ENCODE peak calls at places on chromosomes 7 and 10, in ten cellular contexts. W is HFF-Myc, S is omental fat pad, G is B cell, Q is fibroblast of the aortic adventitia, A is AG04450, N is osteocyte, V is WTC11, D is A549, K is HepG2. T is an unnamed sample.

GRCh38 chr10:775245-776075 is 86.0 kb upstream of the DIP2C start:
- DNase-seq in A (no peak), D (no peak), K (no peak), N (no peak), Q (no peak), S (no peak), G (no peak), V (peak; percentile 6), W (no peak), T (no peak)

GRCh38 chr10:46028584-46029570 is 1.5 kb downstream of the NCOA4 start:
- DNase-seq in N (no peak), G (no peak), W (peak; percentile 42), V (no peak), D (peak; percentile 66), Q (peak; percentile 80), A (peak; percentile 51), K (peak; percentile 95), S (no peak), T (no peak)

GRCh38 chr7:21999896-22000295 is 54.2 kb upstream of the CDCA7L start:
- DNase-seq in N (no peak), A (no peak), V (no peak), Q (no peak), G (no peak), D (no peak), S (no peak), W (no peak), K (no peak), T (no peak)

GRCh38 chr10:21336476-21337170 is 188.9 kb downstream of the SKIDA1 start:
- DNase-seq in N (peak; percentile 86), G (no peak), Q (peak; percentile 99), S (peak; percentile 59), D (peak; percentile 86), A (peak; percentile 91), V (peak; percentile 25), W (peak; percentile 91), K (peak; percentile 92), T (no peak)

GRCh38 chr7:99455874-99456273 is 10.1 kb downstream of the ATP5MF start:
- DNase-seq in K (no peak), G (no peak), V (no peak), W (no peak), A (no peak), Q (no peak), N (no peak), S (no peak), D (no peak), T (no peak)

GRCh38 chr7:68206946-68207485 is 1210.4 kb downstream of the TYW1 start:
- DNase-seq in Q (no peak), N (no peak), W (no peak), K (no peak), A (no peak), D (no peak), S (no peak), G (no peak), V (no peak), T (no peak)

GRCh38 chr10:44723654-44724053 is 187.5 kb upstream of the TMEM72 start:
- DNase-seq in K (no peak), Q (peak; percentile 87), V (no peak), S (no peak), N (no peak), D (no peak), W (no peak), A (no peak), G (no peak), T (no peak)

GRCh38 chr10:53325073-53325472 is 552.5 kb upstream of the MBL2 start:
- DNase-seq in K (no peak), G (no peak), A (no peak), W (no peak), S (no peak), N (no peak), V (no peak), Q (peak; percentile 7), D (no peak), T (no peak)

GRCh38 chr10:126586878-126587277 is 83.6 kb downstream of the C10orf90 start:
- DNase-seq in A (no peak), D (no peak), W (no peak), Q (no peak), K (no peak), S (no peak), V (no peak), G (no peak), N (no peak), T (no peak)

GRCh38 chr10:69445094-69445493 is 6.2 kb upstream of the TSPAN15 start:
- DNase-seq in K (no peak), S (no peak), Q (no peak), G (no peak), A (no peak), V (no peak), W (no peak), D (no peak), N (no peak), T (no peak)

GRCh38 chr7:90271753-90272152 is 26.8 kb downstream of the CFAP69 start:
- DNase-seq in D (no peak), S (no peak), W (no peak), G (no peak), Q (peak; percentile 91), N (no peak), K (peak; percentile 59), A (peak; percentile 15), V (no peak), T (no peak)

GRCh38 chr10:123862421-123863188 is 29.0 kb downstream of the CPXM2 start:
- DNase-seq in Q (no peak), A (no peak), G (no peak), S (no peak), D (no peak), K (no peak), V (no peak), N (peak; percentile 53), W (no peak), T (no peak)

GRCh38 chr10:3107426-3107961 is 40.1 kb downstream of the PFKP start:
- DNase-seq in S (no peak), G (no peak), N (peak; percentile 88), W (no peak), K (no peak), Q (peak; percentile 99), A (peak; percentile 92), V (no peak), D (peak; percentile 88), T (no peak)

DNA sequence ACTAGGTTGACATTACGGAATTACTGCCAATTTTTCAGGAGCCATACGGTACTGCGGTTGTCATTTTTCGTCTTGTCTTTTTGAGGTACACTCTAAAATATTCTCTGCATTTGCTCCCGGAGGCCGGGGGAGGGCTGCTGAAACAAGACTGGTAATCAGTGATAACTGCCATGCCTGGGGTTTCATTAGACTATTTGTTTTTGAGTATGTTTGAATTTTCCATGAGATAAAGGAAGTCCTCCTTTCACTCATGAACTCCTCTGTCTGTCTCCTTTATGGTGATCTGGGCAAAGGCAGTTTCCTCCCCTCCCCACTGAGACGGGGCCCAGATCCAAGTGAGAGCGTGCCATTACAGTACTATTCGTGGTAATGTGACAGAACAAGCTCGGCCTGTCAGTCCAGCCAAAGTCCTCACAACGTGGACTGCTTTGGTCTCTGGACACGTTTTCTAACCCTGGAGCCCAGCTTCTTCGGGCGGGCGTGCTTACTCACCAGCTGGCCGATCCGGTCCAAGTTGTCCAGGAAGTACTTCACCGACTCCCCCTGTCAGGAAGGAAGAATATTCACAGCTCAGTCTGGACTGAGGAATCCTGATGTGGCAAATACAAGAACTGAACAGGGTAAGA is 45.1 kb downstream of the AMZ1 start:
- DNase-seq in W (no peak), D (no peak), N (peak; percentile 70), A (no peak), G (no peak), K (no peak), S (no peak), Q (peak; percentile 54), V (peak; percentile 9), T (peak; percentile 67)
- TF ChIP-seq CTCF in W (no peak), D (no peak), N (no peak), A (peak; percentile 6), G (no peak), K (no peak), S (no peak), Q (no peak), V (no peak), T (peak; percentile 38)

GRCh38 chr7:78712111-78712510 is 741.4 kb downstream of the MAGI2 start:
- DNase-seq in G (no peak), A (no peak), S (no peak), D (no peak), K (no peak), N (no peak), W (no peak), V (no peak), Q (no peak), T (no peak)
- TF ChIP-seq CTCF in G (no peak), A (no peak), S (no peak), D (no peak), K (no peak), N (no peak), W (no peak), V (no peak), Q (no peak), T (no peak)

GRCh38 chr7:11750191-11750590 is 81.8 kb downstream of the THSD7A start:
- DNase-seq in A (no peak), D (no peak), W (no peak), N (no peak), K (no peak), S (no peak), V (no peak), Q (no peak), G (no peak), T (no peak)

GRCh38 chr7:11749629-11750028 is 82.4 kb downstream of the THSD7A start:
- DNase-seq in A (no peak), Q (no peak), N (no peak), V (no peak), S (no peak), G (no peak), K (no peak), D (no peak), W (no peak), T (no peak)

GRCh38 chr7:11747715-11748485 is 84.1 kb downstream of the THSD7A start:
- DNase-seq in D (no peak), G (no peak), S (no peak), Q (no peak), A (no peak), W (no peak), N (no peak), K (no peak), V (no peak), T (no peak)

GRCh38 chr7:11746591-11746990 is 85.4 kb downstream of the THSD7A start:
- DNase-seq in V (no peak), A (no peak), Q (no peak), K (no peak), N (no peak), G (no peak), D (no peak), S (no peak), W (no peak), T (no peak)

DNA sequence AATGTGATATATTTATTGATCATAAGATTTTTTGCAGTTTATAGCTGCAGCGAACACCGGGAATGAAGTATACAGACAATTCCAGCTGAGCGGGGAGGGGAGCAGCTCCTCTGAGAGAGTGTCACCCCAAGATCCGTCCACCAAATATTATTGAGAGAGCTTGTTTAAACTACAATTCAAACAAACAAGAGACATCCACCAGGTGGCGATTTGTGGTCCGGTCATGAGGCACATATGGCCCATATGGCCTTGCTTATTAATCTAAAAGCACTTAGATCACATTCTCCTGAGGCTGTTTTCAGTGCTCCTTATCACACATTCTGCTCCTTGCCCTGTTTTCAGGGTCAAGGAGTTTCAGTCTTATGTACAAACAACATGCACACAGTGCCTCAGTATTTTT is 83.1 kb downstream of the THSD7A start:
- DNase-seq in W (no peak), Q (no peak), G (no peak), A (no peak), V (no peak), K (no peak), N (no peak), D (no peak), S (no peak), T (no peak)
- TF ChIP-seq CTCF in W (peak; percentile 7), Q (no peak), G (no peak), A (no peak), V (no peak), K (peak; percentile 8), N (no peak), D (peak; percentile 11), S (no peak), T (peak; percentile 32)

GRCh38 chr10:121498071-121498470 is 100.2 kb downstream of the FGFR2 start:
- DNase-seq in N (no peak), A (no peak), K (no peak), G (no peak), S (no peak), D (no peak), V (peak; percentile 46), W (no peak), Q (no peak), T (no peak)
- TF ChIP-seq CTCF in N (no peak), A (no peak), K (peak; percentile 15), G (no peak), S (no peak), D (no peak), V (no peak), W (no peak), Q (no peak), T (no peak)

T was measured in type B pancreatic cell.